ENCODE peak calls at places on chromosomes 2 and 18, in eight cellular contexts. One of them, this sample, is unnamed.
A peak's percentile ranks its signal among the peaks of the same experiment; 100 is the strongest.

GRCh38 chr18:28059861-28060260 is 117.1 kb downstream of the CDH2 start:
- DNase-seq in HepG2: no peak
- DNase-seq in heart left ventricle: no peak
- DNase-seq in CD8-positive, alpha-beta T cell: no peak
- DNase-seq in left ventricle myocardium inferior: no peak
- DNase-seq in CD4-positive, alpha-beta T cell: no peak
- DNase-seq in IMR-90: no peak
- DNase-seq in neuronal stem cell: no peak
- DNase-seq in this sample: no peak

GRCh38 chr2:195613922-195614321 is 43.1 kb upstream of the SLC39A10 start:
- DNase-seq in CD4-positive, alpha-beta T cell: no peak
- DNase-seq in IMR-90: peak; percentile 95
- DNase-seq in neuronal stem cell: no peak
- DNase-seq in CD8-positive, alpha-beta T cell: no peak
- DNase-seq in heart left ventricle: no peak
- DNase-seq in left ventricle myocardium inferior: no peak
- DNase-seq in HepG2: peak; percentile 41
- DNase-seq in this sample: no peak

GRCh38 chr2:230695551-230695950 is 17.1 kb upstream of the CAB39 start:
- DNase-seq in left ventricle myocardium inferior: no peak
- DNase-seq in IMR-90: no peak
- DNase-seq in neuronal stem cell: no peak
- DNase-seq in CD8-positive, alpha-beta T cell: no peak
- DNase-seq in CD4-positive, alpha-beta T cell: no peak
- DNase-seq in HepG2: no peak
- DNase-seq in heart left ventricle: no peak
- DNase-seq in this sample: no peak

GRCh38 chr2:104866883-104867350 is 13.0 kb downstream of the POU3F3 start:
- DNase-seq in CD8-positive, alpha-beta T cell: no peak
- DNase-seq in IMR-90: no peak
- DNase-seq in CD4-positive, alpha-beta T cell: no peak
- DNase-seq in HepG2: no peak
- DNase-seq in neuronal stem cell: peak; percentile 21
- DNase-seq in left ventricle myocardium inferior: no peak
- DNase-seq in heart left ventricle: no peak
- DNase-seq in this sample: no peak

GRCh38 chr2:224946911-224947310 is 95.4 kb downstream of the DOCK10 start:
- DNase-seq in IMR-90: peak; percentile 92
- DNase-seq in heart left ventricle: no peak
- DNase-seq in CD4-positive, alpha-beta T cell: no peak
- DNase-seq in HepG2: no peak
- DNase-seq in CD8-positive, alpha-beta T cell: no peak
- DNase-seq in neuronal stem cell: no peak
- DNase-seq in left ventricle myocardium inferior: no peak
- DNase-seq in this sample: no peak

GRCh38 chr2:134098258-134098785 is 155.6 kb upstream of the MGAT5 start:
- DNase-seq in heart left ventricle: no peak
- DNase-seq in CD4-positive, alpha-beta T cell: no peak
- DNase-seq in left ventricle myocardium inferior: no peak
- DNase-seq in IMR-90: no peak
- DNase-seq in CD8-positive, alpha-beta T cell: no peak
- DNase-seq in neuronal stem cell: no peak
- DNase-seq in HepG2: no peak
- DNase-seq in this sample: no peak

GRCh38 chr2:234308814-234309195 is 188.1 kb downstream of the ARL4C start:
- DNase-seq in IMR-90: peak; percentile 85
- DNase-seq in neuronal stem cell: no peak
- DNase-seq in CD8-positive, alpha-beta T cell: peak; percentile 83
- DNase-seq in CD4-positive, alpha-beta T cell: peak; percentile 57
- DNase-seq in heart left ventricle: no peak
- DNase-seq in HepG2: no peak
- DNase-seq in left ventricle myocardium inferior: no peak
- DNase-seq in this sample: no peak

GRCh38 chr2:46803911-46804670 is 111.5 kb downstream of the MCFD2 start:
- DNase-seq in IMR-90: peak; percentile 96
- DNase-seq in heart left ventricle: no peak
- DNase-seq in neuronal stem cell: no peak
- DNase-seq in CD4-positive, alpha-beta T cell: no peak
- DNase-seq in left ventricle myocardium inferior: no peak
- DNase-seq in HepG2: no peak
- DNase-seq in CD8-positive, alpha-beta T cell: no peak
- DNase-seq in this sample: no peak

GRCh38 chr2:10217499-10217861 is 85.2 kb upstream of the HPCAL1 start:
- DNase-seq in IMR-90: no peak
- DNase-seq in heart left ventricle: no peak
- DNase-seq in left ventricle myocardium inferior: no peak
- DNase-seq in neuronal stem cell: no peak
- DNase-seq in HepG2: no peak
- DNase-seq in CD8-positive, alpha-beta T cell: no peak
- DNase-seq in CD4-positive, alpha-beta T cell: no peak
- DNase-seq in this sample: no peak

GRCh38 chr18:63697261-63697660 is 5.5 kb upstream of the SERPINB11 start:
- DNase-seq in left ventricle myocardium inferior: no peak
- DNase-seq in neuronal stem cell: no peak
- DNase-seq in heart left ventricle: no peak
- DNase-seq in HepG2: no peak
- DNase-seq in CD4-positive, alpha-beta T cell: no peak
- DNase-seq in CD8-positive, alpha-beta T cell: no peak
- DNase-seq in IMR-90: peak; percentile 3
- DNase-seq in this sample: no peak

GRCh38 chr2:929011-929735 is 21.5 kb upstream of the SNTG2 start:
- DNase-seq in left ventricle myocardium inferior: no peak
- DNase-seq in heart left ventricle: no peak
- DNase-seq in IMR-90: no peak
- DNase-seq in neuronal stem cell: no peak
- DNase-seq in HepG2: no peak
- DNase-seq in CD8-positive, alpha-beta T cell: no peak
- DNase-seq in CD4-positive, alpha-beta T cell: no peak
- DNase-seq in this sample: no peak

GRCh38 chr2:174771631-174772491 is 7.6 kb upstream of the CHRNA1 start:
- DNase-seq in HepG2: peak; percentile 64
- DNase-seq in CD8-positive, alpha-beta T cell: no peak
- DNase-seq in neuronal stem cell: peak; percentile 75
- DNase-seq in IMR-90: peak; percentile 82
- DNase-seq in CD4-positive, alpha-beta T cell: no peak
- DNase-seq in heart left ventricle: peak; percentile 82
- DNase-seq in left ventricle myocardium inferior: peak; percentile 77
- DNase-seq in this sample: peak; percentile 55

GRCh38 chr2:182915369-182916326 is 49.2 kb upstream of the FRZB start:
- DNase-seq in CD4-positive, alpha-beta T cell: no peak
- DNase-seq in neuronal stem cell: no peak
- DNase-seq in IMR-90: peak; percentile 95
- DNase-seq in HepG2: no peak
- DNase-seq in CD8-positive, alpha-beta T cell: no peak
- DNase-seq in heart left ventricle: no peak
- DNase-seq in left ventricle myocardium inferior: no peak
- DNase-seq in this sample: no peak

GRCh38 chr2:241050624-241051577 is 51.2 kb downstream of the MTERF4 start:
- DNase-seq in HepG2: no peak
- DNase-seq in CD8-positive, alpha-beta T cell: no peak
- DNase-seq in neuronal stem cell: no peak
- DNase-seq in heart left ventricle: no peak
- DNase-seq in left ventricle myocardium inferior: no peak
- DNase-seq in IMR-90: no peak
- DNase-seq in CD4-positive, alpha-beta T cell: no peak
- DNase-seq in this sample: no peak

GRCh38 chr2:48180557-48180956 is 274.3 kb upstream of the FBXO11 start:
- DNase-seq in IMR-90: no peak
- DNase-seq in heart left ventricle: no peak
- DNase-seq in neuronal stem cell: no peak
- DNase-seq in HepG2: no peak
- DNase-seq in CD8-positive, alpha-beta T cell: no peak
- DNase-seq in left ventricle myocardium inferior: no peak
- DNase-seq in CD4-positive, alpha-beta T cell: no peak
- DNase-seq in this sample: no peak

GRCh38 chr2:53422979-53423378 is 344.6 kb upstream of the CHAC2 start:
- DNase-seq in IMR-90: peak; percentile 59
- DNase-seq in HepG2: peak; percentile 50
- DNase-seq in CD4-positive, alpha-beta T cell: no peak
- DNase-seq in CD8-positive, alpha-beta T cell: no peak
- DNase-seq in neuronal stem cell: peak; percentile 18
- DNase-seq in heart left ventricle: no peak
- DNase-seq in left ventricle myocardium inferior: no peak
- DNase-seq in this sample: no peak

GRCh38 chr2:55618025-55618648 is 715 bp upstream of the PPP4R3B start:
- DNase-seq in CD8-positive, alpha-beta T cell: no peak
- DNase-seq in heart left ventricle: no peak
- DNase-seq in left ventricle myocardium inferior: no peak
- DNase-seq in HepG2: peak; percentile 21
- DNase-seq in neuronal stem cell: peak; percentile 15
- DNase-seq in CD4-positive, alpha-beta T cell: no peak
- DNase-seq in IMR-90: peak; percentile 10
- DNase-seq in this sample: no peak

GRCh38 chr2:13607139-13607538 is 890.4 kb downstream of the TRIB2 start:
- DNase-seq in heart left ventricle: no peak
- DNase-seq in IMR-90: no peak
- DNase-seq in CD4-positive, alpha-beta T cell: no peak
- DNase-seq in neuronal stem cell: no peak
- DNase-seq in CD8-positive, alpha-beta T cell: no peak
- DNase-seq in left ventricle myocardium inferior: no peak
- DNase-seq in HepG2: no peak
- DNase-seq in this sample: no peak

GRCh38 chr2:13605266-13605665 is 888.5 kb downstream of the TRIB2 start:
- DNase-seq in HepG2: no peak
- DNase-seq in neuronal stem cell: no peak
- DNase-seq in IMR-90: no peak
- DNase-seq in heart left ventricle: no peak
- DNase-seq in CD4-positive, alpha-beta T cell: no peak
- DNase-seq in left ventricle myocardium inferior: no peak
- DNase-seq in CD8-positive, alpha-beta T cell: no peak
- DNase-seq in this sample: no peak

GRCh38 chr2:13596233-13596632 is 879.5 kb downstream of the TRIB2 start:
- DNase-seq in neuronal stem cell: no peak
- DNase-seq in CD8-positive, alpha-beta T cell: no peak
- DNase-seq in HepG2: no peak
- DNase-seq in heart left ventricle: no peak
- DNase-seq in left ventricle myocardium inferior: no peak
- DNase-seq in CD4-positive, alpha-beta T cell: no peak
- DNase-seq in IMR-90: no peak
- DNase-seq in this sample: no peak

GRCh38 chr2:13597176-13597575 is 880.4 kb downstream of the TRIB2 start:
- DNase-seq in CD8-positive, alpha-beta T cell: no peak
- DNase-seq in neuronal stem cell: no peak
- DNase-seq in heart left ventricle: no peak
- DNase-seq in IMR-90: no peak
- DNase-seq in HepG2: no peak
- DNase-seq in CD4-positive, alpha-beta T cell: no peak
- DNase-seq in left ventricle myocardium inferior: no peak
- DNase-seq in this sample: no peak

DNA sequence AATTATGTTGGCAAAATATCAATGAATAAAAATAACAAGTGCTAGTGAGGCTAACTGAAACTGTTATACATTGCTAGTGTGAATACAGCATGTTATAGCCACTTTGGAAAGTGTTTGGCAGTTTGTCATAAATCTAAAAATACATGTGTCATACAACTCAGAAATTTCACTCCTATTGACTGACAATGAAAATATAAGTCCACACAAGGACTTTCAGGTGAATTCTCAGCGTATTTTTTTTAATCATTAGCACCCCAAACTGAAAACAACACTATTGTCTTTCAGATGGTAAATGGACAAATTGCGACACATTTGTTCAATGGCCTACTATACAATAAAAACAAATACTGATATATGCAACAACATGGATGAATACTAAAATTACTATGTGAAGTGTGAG is 884.8 kb downstream of the TRIB2 start:
- DNase-seq in HepG2: no peak
- DNase-seq in IMR-90: no peak
- DNase-seq in left ventricle myocardium inferior: no peak
- DNase-seq in heart left ventricle: no peak
- DNase-seq in CD8-positive, alpha-beta T cell: no peak
- DNase-seq in neuronal stem cell: no peak
- DNase-seq in CD4-positive, alpha-beta T cell: no peak
- DNase-seq in this sample: no peak
- H3K9me3 ChIP-seq in HepG2: peaks cover 61% of the 10 kb centered on the region
- H3K9me3 ChIP-seq in IMR-90: peaks cover 8% of the 10 kb centered on the region
- H3K9me3 ChIP-seq in left ventricle myocardium inferior: no peaks in the 10 kb centered on the region
- H3K9me3 ChIP-seq in heart left ventricle: no peaks in the 10 kb centered on the region
- H3K9me3 ChIP-seq in CD8-positive, alpha-beta T cell: no peaks in the 10 kb centered on the region
- H3K9me3 ChIP-seq in neuronal stem cell: no peaks in the 10 kb centered on the region
- H3K9me3 ChIP-seq in CD4-positive, alpha-beta T cell: no peaks in the 10 kb centered on the region
- H3K9me3 ChIP-seq in this sample: no peaks in the 10 kb centered on the region

DNA sequence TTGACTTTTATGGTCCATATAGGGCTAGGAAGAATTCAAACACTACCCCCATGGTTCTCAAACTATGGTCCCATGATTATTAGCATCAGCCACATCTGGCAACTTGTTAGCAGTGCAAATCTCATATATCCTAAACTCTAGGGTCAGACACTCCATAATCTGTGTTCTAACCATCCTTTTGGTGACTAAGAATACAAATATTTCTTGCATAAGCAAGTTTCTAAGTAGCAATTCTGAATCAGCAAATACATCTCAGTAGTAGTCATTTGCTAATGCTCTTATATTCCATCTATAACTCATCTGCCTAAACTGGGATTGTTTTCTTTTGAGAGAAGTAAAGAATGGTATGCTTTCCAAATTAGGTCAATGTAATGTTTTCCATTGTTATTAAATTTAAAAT is 447.3 kb downstream of the TMX3 start:
- DNase-seq in IMR-90: peak; percentile 90
- DNase-seq in left ventricle myocardium inferior: no peak
- DNase-seq in heart left ventricle: no peak
- DNase-seq in CD8-positive, alpha-beta T cell: no peak
- DNase-seq in HepG2: no peak
- DNase-seq in neuronal stem cell: no peak
- DNase-seq in CD4-positive, alpha-beta T cell: no peak
- DNase-seq in this sample: no peak
- H3K27ac ChIP-seq in IMR-90: no peak overlapping the region
- H3K27ac ChIP-seq in left ventricle myocardium inferior: no peak overlapping the region
- H3K27ac ChIP-seq in heart left ventricle: no peak overlapping the region
- H3K27ac ChIP-seq in CD8-positive, alpha-beta T cell: no peak overlapping the region
- H3K27ac ChIP-seq in HepG2: no peak overlapping the region
- H3K27ac ChIP-seq in neuronal stem cell: no peak overlapping the region
- H3K27ac ChIP-seq in CD4-positive, alpha-beta T cell: no peak overlapping the region
- H3K27ac ChIP-seq in this sample: no peak overlapping the region

DNA sequence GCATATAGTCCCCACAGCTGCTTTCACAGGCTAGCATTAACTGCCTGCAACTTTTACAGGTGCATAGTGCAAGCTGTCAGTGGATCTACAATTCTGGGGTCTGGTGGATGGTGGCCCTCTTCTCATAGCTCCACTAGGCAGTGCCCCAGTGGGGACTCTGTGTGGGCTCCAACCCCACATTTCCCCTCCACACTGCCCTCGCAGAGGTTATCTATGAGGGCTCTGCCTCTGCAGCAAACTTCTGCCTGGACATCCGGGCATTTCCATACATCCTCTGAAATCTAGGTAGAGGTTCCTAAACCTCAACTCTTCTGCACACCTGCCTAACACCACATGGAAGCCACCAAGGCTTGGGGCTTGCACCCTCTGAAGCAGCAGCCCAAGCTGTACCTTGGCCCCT is 59.2 kb downstream of the KDM3A start:
- DNase-seq in IMR-90: no peak
- DNase-seq in neuronal stem cell: no peak
- DNase-seq in HepG2: no peak
- DNase-seq in heart left ventricle: no peak
- DNase-seq in CD8-positive, alpha-beta T cell: no peak
- DNase-seq in left ventricle myocardium inferior: no peak
- DNase-seq in CD4-positive, alpha-beta T cell: no peak
- DNase-seq in this sample: no peak
- H3K9me3 ChIP-seq in IMR-90: peaks cover 10% of the 10 kb centered on the region
- H3K9me3 ChIP-seq in neuronal stem cell: peaks cover 13% of the 10 kb centered on the region
- H3K9me3 ChIP-seq in HepG2: peaks cover 23% of the 10 kb centered on the region
- H3K9me3 ChIP-seq in heart left ventricle: no peaks in the 10 kb centered on the region
- H3K9me3 ChIP-seq in CD8-positive, alpha-beta T cell: peaks cover 15% of the 10 kb centered on the region
- H3K9me3 ChIP-seq in left ventricle myocardium inferior: peaks cover 10% of the 10 kb centered on the region
- H3K9me3 ChIP-seq in CD4-positive, alpha-beta T cell: peaks cover 24% of the 10 kb centered on the region
- H3K9me3 ChIP-seq in this sample: no peaks in the 10 kb centered on the region

GRCh38 chr2:200929334-200930249 is 33.9 kb downstream of the ORC2 start:
- DNase-seq in CD4-positive, alpha-beta T cell: no peak
- DNase-seq in IMR-90: peak; percentile 54
- DNase-seq in CD8-positive, alpha-beta T cell: no peak
- DNase-seq in neuronal stem cell: no peak
- DNase-seq in heart left ventricle: no peak
- DNase-seq in left ventricle myocardium inferior: no peak
- DNase-seq in HepG2: peak; percentile 41
- DNase-seq in this sample: no peak
- H3K27ac ChIP-seq in CD4-positive, alpha-beta T cell: no peak overlapping the region
- H3K27ac ChIP-seq in IMR-90: no peak overlapping the region
- H3K27ac ChIP-seq in CD8-positive, alpha-beta T cell: no peak overlapping the region
- H3K27ac ChIP-seq in neuronal stem cell: no peak overlapping the region
- H3K27ac ChIP-seq in heart left ventricle: no peak overlapping the region
- H3K27ac ChIP-seq in left ventricle myocardium inferior: no peak overlapping the region
- H3K27ac ChIP-seq in HepG2: peak overlapping the region; percentile 5
- H3K27ac ChIP-seq in this sample: no peak overlapping the region

This sample was measured in pancreas.